ENCODE peak calls at places on chromosomes 12 and 14, in six cellular contexts. F is GM12878, R is A549, M is endothelial cell of umbilical vein, X is HepG2, U is K562. Q is an unnamed sample.

GRCh38 chr12:113961921-113962710 is 4.0 kb downstream of the RBM19 start:
- DNase-seq in F (peak; percentile 71), R (no peak), M (no peak), X (peak; percentile 20), U (no peak), Q (peak; percentile 88)

GRCh38 chr14:65156568-65157366 is 54.5 kb upstream of the MAX start:
- DNase-seq in F (peak; percentile 45), R (no peak), M (no peak), X (no peak), U (no peak), Q (peak; percentile 77)

GRCh38 chr14:91890291-91890749 is 23.0 kb upstream of the TC2N start:
- DNase-seq in F (no peak), R (no peak), M (no peak), X (no peak), U (no peak), Q (no peak)

GRCh38 chr14:65261946-65262345 is 150.6 kb upstream of the FUT8 start:
- DNase-seq in F (no peak), R (no peak), M (no peak), X (no peak), U (no peak), Q (no peak)

GRCh38 chr14:94213021-94213420 is 38.9 kb downstream of the PPP4R4 start:
- DNase-seq in F (no peak), R (no peak), M (no peak), X (no peak), U (no peak), Q (peak; percentile 71)

GRCh38 chr14:38616959-38617358 is 361.1 kb upstream of the CLEC14A start:
- DNase-seq in F (no peak), R (no peak), M (no peak), X (no peak), U (no peak), Q (no peak)

GRCh38 chr14:101972126-101972785 is 7.9 kb downstream of the DYNC1H1 start:
- DNase-seq in F (no peak), R (peak; percentile 90), M (peak; percentile 99), X (peak; percentile 90), U (peak; percentile 45), Q (peak; percentile 80)

GRCh38 chr14:39318574-39318973 is 84.9 kb downstream of the MIA2 start:
- DNase-seq in F (no peak), R (no peak), M (no peak), X (no peak), U (no peak), Q (no peak)

GRCh38 chr12:125148316-125148715 is 83.1 kb downstream of the AACS start:
- DNase-seq in F (no peak), R (no peak), M (no peak), X (no peak), U (no peak), Q (no peak)

GRCh38 chr12:124551268-124552144 is 15.9 kb downstream of the NCOR2 start:
- DNase-seq in F (no peak), R (no peak), M (no peak), X (no peak), U (peak; percentile 54), Q (peak; percentile 94)

GRCh38 chr12:68113644-68114043 is 45.9 kb downstream of the IFNG start:
- DNase-seq in F (no peak), R (no peak), M (no peak), X (no peak), U (peak; percentile 18), Q (peak; percentile 35)

GRCh38 chr12:131494141-131494733 is 216.7 kb upstream of the SFSWAP start:
- DNase-seq in F (no peak), R (no peak), M (no peak), X (no peak), U (no peak), Q (no peak)

GRCh38 chr14:70118064-70118463 is 70.7 kb downstream of the SLC8A3 start:
- DNase-seq in F (no peak), R (no peak), M (no peak), X (no peak), U (no peak), Q (no peak)

GRCh38 chr12:112122823-112123690 is 2.3 kb upstream of the TRAFD1 start:
- DNase-seq in F (no peak), R (no peak), M (no peak), X (peak; percentile 72), U (peak; percentile 52), Q (peak; percentile 46)

GRCh38 chr12:6909421-6910145 is 4.8 kb upstream of the ENO2 start:
- DNase-seq in F (no peak), R (no peak), M (no peak), X (no peak), U (no peak), Q (no peak)

GRCh38 chr14:63564318-63564717 is 21.1 kb upstream of the PPP2R5E start:
- DNase-seq in F (no peak), R (no peak), M (no peak), X (no peak), U (no peak), Q (no peak)

GRCh38 chr14:97490521-97491070 is 693.4 kb downstream of the VRK1 start:
- DNase-seq in F (no peak), R (no peak), M (no peak), X (no peak), U (no peak), Q (no peak)

DNA sequence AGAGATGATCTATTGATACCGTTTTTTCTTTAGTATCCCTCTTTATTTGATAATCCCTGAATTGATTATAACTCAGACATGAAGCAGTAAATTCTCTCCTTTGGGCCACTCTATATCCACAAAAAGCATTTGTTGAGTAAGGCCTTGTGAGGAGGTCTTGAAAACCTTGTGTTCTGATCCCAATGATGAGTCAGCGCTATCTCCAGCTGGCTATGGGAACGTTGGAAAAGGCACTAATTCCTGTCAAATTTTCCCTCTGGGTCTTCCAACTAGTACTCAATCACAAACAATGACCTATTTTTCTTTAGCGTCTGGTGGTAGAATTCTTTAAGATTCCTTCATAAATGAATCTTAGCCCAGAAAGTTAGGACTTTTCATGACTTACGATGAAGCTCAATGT is 168.4 kb upstream of the LRIG3 start:
- DNase-seq in F (no peak), R (no peak), M (no peak), X (no peak), U (no peak), Q (no peak)
- TF ChIP-seq MYC in F (no peak), R (no peak), M (no peak), X (no peak), U (no peak), Q (no peak)

GRCh38 chr12:92612611-92613010 is 90.2 kb upstream of the PLEKHG7 start:
- DNase-seq in F (no peak), R (no peak), M (no peak), X (no peak), U (no peak), Q (no peak)

GRCh38 chr12:92606956-92607355 is 95.8 kb upstream of the PLEKHG7 start:
- DNase-seq in F (no peak), R (no peak), M (no peak), X (no peak), U (no peak), Q (no peak)

GRCh38 chr12:92604786-92605185 is 98.0 kb upstream of the PLEKHG7 start:
- DNase-seq in F (no peak), R (no peak), M (no peak), X (no peak), U (no peak), Q (no peak)

GRCh38 chr12:92605621-92606170 is 97.1 kb upstream of the PLEKHG7 start:
- DNase-seq in F (no peak), R (no peak), M (no peak), X (no peak), U (no peak), Q (no peak)

GRCh38 chr12:92608418-92609091 is 94.2 kb upstream of the PLEKHG7 start:
- DNase-seq in F (peak; percentile 9), R (peak; percentile 27), M (peak; percentile 62), X (peak; percentile 25), U (peak; percentile 27), Q (peak; percentile 54)
- TF ChIP-seq MYC in F (no peak), R (no peak), M (no peak), X (no peak), U (no peak), Q (no peak)

DNA sequence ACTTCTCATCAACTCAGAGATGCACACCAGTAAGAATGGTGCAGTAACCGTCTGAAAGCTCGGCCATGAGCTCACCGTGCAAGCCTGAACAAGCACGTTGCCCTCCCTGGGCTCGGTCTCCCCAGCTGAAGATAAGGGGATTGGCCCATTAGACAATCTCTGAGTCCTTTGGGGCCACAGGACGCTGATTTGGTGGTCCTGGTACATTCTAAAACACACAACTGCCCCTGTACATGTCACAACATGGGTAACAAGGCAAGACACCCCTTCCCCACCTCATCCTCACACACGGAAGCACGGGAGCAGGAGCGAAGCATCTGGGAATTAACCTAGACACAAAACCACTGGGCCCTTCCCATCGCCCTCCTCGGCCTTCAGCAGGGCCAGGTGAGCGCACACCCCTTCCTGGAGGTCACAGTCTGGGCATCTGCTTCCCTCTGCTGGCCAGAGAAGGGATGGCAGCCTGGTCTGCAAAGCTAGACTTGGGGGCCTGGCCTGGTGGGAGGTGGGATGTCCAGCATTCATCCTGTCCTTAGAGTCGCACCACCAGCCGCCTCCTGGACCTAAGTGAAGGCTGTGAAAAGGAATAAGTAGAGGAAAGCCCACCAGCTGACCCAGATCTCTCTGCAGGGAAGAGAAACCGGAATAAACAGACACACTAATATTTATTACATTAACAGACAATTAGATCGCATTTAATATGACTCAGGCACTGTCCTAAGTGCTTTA is 18.9 kb upstream of the SMUG1 start:
- DNase-seq in F (no peak), R (peak; percentile 81), M (peak; percentile 49), X (peak; percentile 56), U (peak; percentile 83), Q (peak; percentile 74)
- TF ChIP-seq MYC in F (no peak), R (no peak), M (no peak), X (no peak), U (peak; percentile 17), Q (no peak)

GRCh38 chr12:108905725-108906124 is 25.8 kb downstream of the DAO start:
- DNase-seq in F (no peak), R (no peak), M (no peak), X (no peak), U (no peak), Q (peak; percentile 74)

GRCh38 chr12:108906971-108907370 is 27.1 kb downstream of the DAO start:
- DNase-seq in F (no peak), R (no peak), M (no peak), X (no peak), U (no peak), Q (no peak)

GRCh38 chr12:108911915-108912314 is 32.0 kb downstream of the DAO start:
- DNase-seq in F (no peak), R (no peak), M (no peak), X (no peak), U (no peak), Q (no peak)

GRCh38 chr12:108912361-108912760 is 32.5 kb downstream of the DAO start:
- DNase-seq in F (no peak), R (no peak), M (no peak), X (no peak), U (no peak), Q (no peak)

GRCh38 chr12:108907861-108908302 is 28.0 kb downstream of the DAO start:
- DNase-seq in F (no peak), R (peak; percentile 18), M (no peak), X (peak; percentile 10), U (no peak), Q (peak; percentile 53)
- TF ChIP-seq MYC in F (no peak), R (no peak), M (no peak), X (no peak), U (no peak), Q (no peak)

DNA sequence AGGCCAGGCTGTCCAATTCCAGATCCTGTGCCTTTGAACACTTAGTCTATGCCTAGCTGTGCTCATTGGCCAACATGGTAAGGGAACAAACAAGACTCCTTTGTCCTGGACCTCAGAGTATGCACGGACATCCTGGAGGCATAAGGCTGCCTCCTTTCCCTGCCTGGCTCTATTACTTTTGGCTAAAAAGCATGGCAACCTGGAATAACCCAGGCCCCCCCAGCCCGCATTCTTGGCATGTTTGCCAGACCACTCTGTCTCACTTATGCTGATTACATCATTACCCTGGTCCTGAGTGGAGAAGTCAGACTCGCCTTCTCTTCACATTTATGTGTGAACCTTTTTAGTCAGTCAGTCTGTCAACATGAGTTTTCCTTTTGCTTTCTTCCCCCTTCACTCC is 58.0 kb upstream of the ELK3 start:
- DNase-seq in F (no peak), R (no peak), M (peak; percentile 94), X (no peak), U (no peak), Q (no peak)
- TF ChIP-seq MYC in F (no peak), R (no peak), M (no peak), X (no peak), U (no peak), Q (no peak)

Q was measured in NB4.